ENCODE peak calls at places on chromosomes 3 and 15, in ten cellular contexts. One of them, this sample, is unnamed.

GRCh38 chr3:100810671-100811070 is 101.4 kb downstream of the TFG start:
- DNase-seq in effector memory CD8-positive, alpha-beta T cell: no peak
- DNase-seq in NCI-H774: no peak
- DNase-seq in endothelial cell: no peak
- DNase-seq in ELF-1: no peak
- DNase-seq in psoas muscle: no peak
- DNase-seq in mesendoderm: no peak
- DNase-seq in ELR: peak; percentile 77
- DNase-seq in GM03348: peak; percentile 34
- DNase-seq in stimulated activated CD4-positive, alpha-beta T cell treated with anti-CD3 and anti-CD28 coated beads, Interleukin-2, amount 100 ng/mL, for 24 hours: no peak
- DNase-seq in this sample: no peak

GRCh38 chr15:49827311-49827710 is 206.5 kb downstream of the DTWD1 start:
- DNase-seq in psoas muscle: no peak
- DNase-seq in ELF-1: no peak
- DNase-seq in ELR: no peak
- DNase-seq in NCI-H774: no peak
- DNase-seq in GM03348: no peak
- DNase-seq in mesendoderm: no peak
- DNase-seq in stimulated activated CD4-positive, alpha-beta T cell treated with anti-CD3 and anti-CD28 coated beads, Interleukin-2, amount 100 ng/mL, for 24 hours: no peak
- DNase-seq in effector memory CD8-positive, alpha-beta T cell: no peak
- DNase-seq in endothelial cell: no peak
- DNase-seq in this sample: peak; percentile 13

GRCh38 chr3:187918081-187918644 is 172.9 kb upstream of the BCL6 start:
- DNase-seq in effector memory CD8-positive, alpha-beta T cell: no peak
- DNase-seq in GM03348: no peak
- DNase-seq in ELF-1: no peak
- DNase-seq in stimulated activated CD4-positive, alpha-beta T cell treated with anti-CD3 and anti-CD28 coated beads, Interleukin-2, amount 100 ng/mL, for 24 hours: no peak
- DNase-seq in psoas muscle: no peak
- DNase-seq in mesendoderm: no peak
- DNase-seq in NCI-H774: no peak
- DNase-seq in ELR: no peak
- DNase-seq in endothelial cell: no peak
- DNase-seq in this sample: no peak

GRCh38 chr15:47293763-47294162 is 423.5 kb upstream of the SEMA6D start:
- DNase-seq in NCI-H774: no peak
- DNase-seq in stimulated activated CD4-positive, alpha-beta T cell treated with anti-CD3 and anti-CD28 coated beads, Interleukin-2, amount 100 ng/mL, for 24 hours: no peak
- DNase-seq in psoas muscle: peak; percentile 85
- DNase-seq in endothelial cell: no peak
- DNase-seq in effector memory CD8-positive, alpha-beta T cell: no peak
- DNase-seq in mesendoderm: no peak
- DNase-seq in ELR: no peak
- DNase-seq in ELF-1: no peak
- DNase-seq in GM03348: peak; percentile 31
- DNase-seq in this sample: peak; percentile 90

GRCh38 chr15:34808016-34808415 is 12.7 kb upstream of the ACTC1 start:
- DNase-seq in GM03348: peak; percentile 13
- DNase-seq in ELF-1: no peak
- DNase-seq in mesendoderm: no peak
- DNase-seq in psoas muscle: no peak
- DNase-seq in stimulated activated CD4-positive, alpha-beta T cell treated with anti-CD3 and anti-CD28 coated beads, Interleukin-2, amount 100 ng/mL, for 24 hours: no peak
- DNase-seq in NCI-H774: no peak
- DNase-seq in effector memory CD8-positive, alpha-beta T cell: no peak
- DNase-seq in ELR: peak; percentile 77
- DNase-seq in endothelial cell: no peak
- DNase-seq in this sample: no peak

GRCh38 chr3:71873093-71873611 is 88.2 kb upstream of the PROK2 start:
- DNase-seq in psoas muscle: no peak
- DNase-seq in mesendoderm: peak; percentile 85
- DNase-seq in GM03348: no peak
- DNase-seq in NCI-H774: no peak
- DNase-seq in effector memory CD8-positive, alpha-beta T cell: no peak
- DNase-seq in ELF-1: peak; percentile 86
- DNase-seq in stimulated activated CD4-positive, alpha-beta T cell treated with anti-CD3 and anti-CD28 coated beads, Interleukin-2, amount 100 ng/mL, for 24 hours: no peak
- DNase-seq in ELR: peak; percentile 4
- DNase-seq in endothelial cell: no peak
- DNase-seq in this sample: peak; percentile 57

GRCh38 chr3:128849776-128850542 is 29.5 kb upstream of the ACAD9 start:
- DNase-seq in NCI-H774: no peak
- DNase-seq in effector memory CD8-positive, alpha-beta T cell: no peak
- DNase-seq in stimulated activated CD4-positive, alpha-beta T cell treated with anti-CD3 and anti-CD28 coated beads, Interleukin-2, amount 100 ng/mL, for 24 hours: no peak
- DNase-seq in GM03348: peak; percentile 35
- DNase-seq in ELR: peak; percentile 45
- DNase-seq in endothelial cell: no peak
- DNase-seq in ELF-1: peak; percentile 50
- DNase-seq in mesendoderm: peak; percentile 42
- DNase-seq in psoas muscle: no peak
- DNase-seq in this sample: no peak

GRCh38 chr15:52136471-52136993 is 24.0 kb upstream of the BCL2L10 start:
- DNase-seq in effector memory CD8-positive, alpha-beta T cell: no peak
- DNase-seq in ELR: no peak
- DNase-seq in ELF-1: no peak
- DNase-seq in NCI-H774: no peak
- DNase-seq in GM03348: no peak
- DNase-seq in stimulated activated CD4-positive, alpha-beta T cell treated with anti-CD3 and anti-CD28 coated beads, Interleukin-2, amount 100 ng/mL, for 24 hours: no peak
- DNase-seq in psoas muscle: no peak
- DNase-seq in mesendoderm: no peak
- DNase-seq in endothelial cell: no peak
- DNase-seq in this sample: no peak

GRCh38 chr15:90149609-90150340 is 47.5 kb upstream of the IDH2 start:
- DNase-seq in NCI-H774: no peak
- DNase-seq in ELF-1: no peak
- DNase-seq in stimulated activated CD4-positive, alpha-beta T cell treated with anti-CD3 and anti-CD28 coated beads, Interleukin-2, amount 100 ng/mL, for 24 hours: no peak
- DNase-seq in GM03348: no peak
- DNase-seq in endothelial cell: no peak
- DNase-seq in ELR: no peak
- DNase-seq in psoas muscle: no peak
- DNase-seq in mesendoderm: no peak
- DNase-seq in effector memory CD8-positive, alpha-beta T cell: no peak
- DNase-seq in this sample: no peak

GRCh38 chr3:100354850-100355249 is 20.3 kb downstream of the NIT2 start:
- DNase-seq in psoas muscle: no peak
- DNase-seq in ELR: no peak
- DNase-seq in stimulated activated CD4-positive, alpha-beta T cell treated with anti-CD3 and anti-CD28 coated beads, Interleukin-2, amount 100 ng/mL, for 24 hours: no peak
- DNase-seq in ELF-1: no peak
- DNase-seq in endothelial cell: no peak
- DNase-seq in GM03348: no peak
- DNase-seq in effector memory CD8-positive, alpha-beta T cell: no peak
- DNase-seq in NCI-H774: no peak
- DNase-seq in mesendoderm: no peak
- DNase-seq in this sample: no peak

GRCh38 chr15:94584833-94585244 is 353.5 kb downstream of the MCTP2 start:
- DNase-seq in ELF-1: no peak
- DNase-seq in mesendoderm: no peak
- DNase-seq in effector memory CD8-positive, alpha-beta T cell: peak; percentile 10
- DNase-seq in endothelial cell: peak; percentile 63
- DNase-seq in NCI-H774: no peak
- DNase-seq in ELR: no peak
- DNase-seq in stimulated activated CD4-positive, alpha-beta T cell treated with anti-CD3 and anti-CD28 coated beads, Interleukin-2, amount 100 ng/mL, for 24 hours: peak; percentile 51
- DNase-seq in GM03348: no peak
- DNase-seq in psoas muscle: no peak
- DNase-seq in this sample: no peak

GRCh38 chr3:162643245-162643644 is 1146.6 kb downstream of the OTOL1 start:
- DNase-seq in psoas muscle: no peak
- DNase-seq in NCI-H774: no peak
- DNase-seq in ELF-1: no peak
- DNase-seq in ELR: no peak
- DNase-seq in stimulated activated CD4-positive, alpha-beta T cell treated with anti-CD3 and anti-CD28 coated beads, Interleukin-2, amount 100 ng/mL, for 24 hours: no peak
- DNase-seq in endothelial cell: no peak
- DNase-seq in GM03348: peak; percentile 3
- DNase-seq in mesendoderm: no peak
- DNase-seq in effector memory CD8-positive, alpha-beta T cell: no peak
- DNase-seq in this sample: no peak

GRCh38 chr15:59522988-59523461 is 85.0 kb downstream of the FAM81A start:
- DNase-seq in psoas muscle: no peak
- DNase-seq in ELF-1: no peak
- DNase-seq in NCI-H774: no peak
- DNase-seq in GM03348: no peak
- DNase-seq in endothelial cell: no peak
- DNase-seq in ELR: no peak
- DNase-seq in effector memory CD8-positive, alpha-beta T cell: peak; percentile 21
- DNase-seq in mesendoderm: peak; percentile 28
- DNase-seq in stimulated activated CD4-positive, alpha-beta T cell treated with anti-CD3 and anti-CD28 coated beads, Interleukin-2, amount 100 ng/mL, for 24 hours: no peak
- DNase-seq in this sample: peak; percentile 5

GRCh38 chr3:194905696-194906095 is 220.0 kb downstream of the FAM43A start:
- DNase-seq in ELF-1: no peak
- DNase-seq in NCI-H774: no peak
- DNase-seq in ELR: peak; percentile 44
- DNase-seq in mesendoderm: no peak
- DNase-seq in psoas muscle: no peak
- DNase-seq in GM03348: no peak
- DNase-seq in effector memory CD8-positive, alpha-beta T cell: no peak
- DNase-seq in stimulated activated CD4-positive, alpha-beta T cell treated with anti-CD3 and anti-CD28 coated beads, Interleukin-2, amount 100 ng/mL, for 24 hours: no peak
- DNase-seq in endothelial cell: no peak
- DNase-seq in this sample: no peak

GRCh38 chr15:78067328-78068241 is 9.9 kb downstream of the TBC1D2B start:
- DNase-seq in psoas muscle: no peak
- DNase-seq in endothelial cell: no peak
- DNase-seq in NCI-H774: no peak
- DNase-seq in ELR: no peak
- DNase-seq in ELF-1: peak; percentile 62
- DNase-seq in GM03348: no peak
- DNase-seq in effector memory CD8-positive, alpha-beta T cell: no peak
- DNase-seq in stimulated activated CD4-positive, alpha-beta T cell treated with anti-CD3 and anti-CD28 coated beads, Interleukin-2, amount 100 ng/mL, for 24 hours: no peak
- DNase-seq in mesendoderm: no peak
- DNase-seq in this sample: peak; percentile 53

GRCh38 chr15:94582368-94582767 is 351.0 kb downstream of the MCTP2 start:
- DNase-seq in stimulated activated CD4-positive, alpha-beta T cell treated with anti-CD3 and anti-CD28 coated beads, Interleukin-2, amount 100 ng/mL, for 24 hours: no peak
- DNase-seq in NCI-H774: peak; percentile 7
- DNase-seq in effector memory CD8-positive, alpha-beta T cell: no peak
- DNase-seq in ELF-1: peak; percentile 67
- DNase-seq in mesendoderm: peak; percentile 85
- DNase-seq in psoas muscle: no peak
- DNase-seq in GM03348: no peak
- DNase-seq in ELR: no peak
- DNase-seq in endothelial cell: peak; percentile 62
- DNase-seq in this sample: no peak

GRCh38 chr3:13140596-13140995 is 67.4 kb upstream of the IQSEC1 start:
- DNase-seq in mesendoderm: no peak
- DNase-seq in endothelial cell: no peak
- DNase-seq in effector memory CD8-positive, alpha-beta T cell: no peak
- DNase-seq in stimulated activated CD4-positive, alpha-beta T cell treated with anti-CD3 and anti-CD28 coated beads, Interleukin-2, amount 100 ng/mL, for 24 hours: no peak
- DNase-seq in ELF-1: no peak
- DNase-seq in GM03348: no peak
- DNase-seq in NCI-H774: no peak
- DNase-seq in ELR: no peak
- DNase-seq in psoas muscle: no peak
- DNase-seq in this sample: no peak

GRCh38 chr3:138034918-138035317 is 25.0 kb downstream of the CLDN18 start:
- DNase-seq in NCI-H774: no peak
- DNase-seq in effector memory CD8-positive, alpha-beta T cell: no peak
- DNase-seq in endothelial cell: no peak
- DNase-seq in stimulated activated CD4-positive, alpha-beta T cell treated with anti-CD3 and anti-CD28 coated beads, Interleukin-2, amount 100 ng/mL, for 24 hours: no peak
- DNase-seq in psoas muscle: no peak
- DNase-seq in GM03348: no peak
- DNase-seq in ELF-1: no peak
- DNase-seq in ELR: peak; percentile 6
- DNase-seq in mesendoderm: no peak
- DNase-seq in this sample: no peak

GRCh38 chr3:172034786-172035685 is 4.3 kb upstream of the FNDC3B start:
- DNase-seq in effector memory CD8-positive, alpha-beta T cell: peak; percentile 27
- DNase-seq in psoas muscle: no peak
- DNase-seq in endothelial cell: peak; percentile 31
- DNase-seq in mesendoderm: peak; percentile 81
- DNase-seq in stimulated activated CD4-positive, alpha-beta T cell treated with anti-CD3 and anti-CD28 coated beads, Interleukin-2, amount 100 ng/mL, for 24 hours: no peak
- DNase-seq in ELR: peak; percentile 44
- DNase-seq in GM03348: peak; percentile 53
- DNase-seq in NCI-H774: no peak
- DNase-seq in ELF-1: peak; percentile 52
- DNase-seq in this sample: no peak

GRCh38 chr3:11392689-11393114 is 120.5 kb downstream of the ATG7 start:
- DNase-seq in psoas muscle: no peak
- DNase-seq in GM03348: no peak
- DNase-seq in effector memory CD8-positive, alpha-beta T cell: no peak
- DNase-seq in ELF-1: no peak
- DNase-seq in NCI-H774: no peak
- DNase-seq in endothelial cell: no peak
- DNase-seq in ELR: no peak
- DNase-seq in stimulated activated CD4-positive, alpha-beta T cell treated with anti-CD3 and anti-CD28 coated beads, Interleukin-2, amount 100 ng/mL, for 24 hours: no peak
- DNase-seq in mesendoderm: no peak
- DNase-seq in this sample: no peak

GRCh38 chr15:44595656-44596510 is 58.9 kb downstream of the EIF3J start:
- DNase-seq in ELR: no peak
- DNase-seq in effector memory CD8-positive, alpha-beta T cell: no peak
- DNase-seq in endothelial cell: no peak
- DNase-seq in NCI-H774: no peak
- DNase-seq in stimulated activated CD4-positive, alpha-beta T cell treated with anti-CD3 and anti-CD28 coated beads, Interleukin-2, amount 100 ng/mL, for 24 hours: no peak
- DNase-seq in ELF-1: no peak
- DNase-seq in GM03348: no peak
- DNase-seq in psoas muscle: no peak
- DNase-seq in mesendoderm: no peak
- DNase-seq in this sample: peak; percentile 74

GRCh38 chr15:68681836-68682235 is 103.0 kb downstream of the CORO2B start:
- DNase-seq in ELR: no peak
- DNase-seq in stimulated activated CD4-positive, alpha-beta T cell treated with anti-CD3 and anti-CD28 coated beads, Interleukin-2, amount 100 ng/mL, for 24 hours: no peak
- DNase-seq in ELF-1: no peak
- DNase-seq in effector memory CD8-positive, alpha-beta T cell: no peak
- DNase-seq in endothelial cell: no peak
- DNase-seq in GM03348: no peak
- DNase-seq in NCI-H774: no peak
- DNase-seq in psoas muscle: no peak
- DNase-seq in mesendoderm: no peak
- DNase-seq in this sample: no peak

GRCh38 chr3:17302774-17303173 is 418.0 kb downstream of the PLCL2 start:
- DNase-seq in ELF-1: no peak
- DNase-seq in endothelial cell: no peak
- DNase-seq in ELR: peak; percentile 3
- DNase-seq in NCI-H774: no peak
- DNase-seq in effector memory CD8-positive, alpha-beta T cell: no peak
- DNase-seq in mesendoderm: no peak
- DNase-seq in stimulated activated CD4-positive, alpha-beta T cell treated with anti-CD3 and anti-CD28 coated beads, Interleukin-2, amount 100 ng/mL, for 24 hours: no peak
- DNase-seq in psoas muscle: no peak
- DNase-seq in GM03348: no peak
- DNase-seq in this sample: peak; percentile 14

GRCh38 chr15:70376031-70376928 is 278.6 kb upstream of the TLE3 start:
- DNase-seq in NCI-H774: no peak
- DNase-seq in ELF-1: peak; percentile 44
- DNase-seq in ELR: no peak
- DNase-seq in stimulated activated CD4-positive, alpha-beta T cell treated with anti-CD3 and anti-CD28 coated beads, Interleukin-2, amount 100 ng/mL, for 24 hours: no peak
- DNase-seq in effector memory CD8-positive, alpha-beta T cell: no peak
- DNase-seq in GM03348: no peak
- DNase-seq in endothelial cell: no peak
- DNase-seq in psoas muscle: no peak
- DNase-seq in mesendoderm: peak; percentile 62
- DNase-seq in this sample: no peak

GRCh38 chr15:48695088-48695834 is 49.8 kb upstream of the FBN1 start:
- DNase-seq in ELR: peak; percentile 92
- DNase-seq in GM03348: peak; percentile 71
- DNase-seq in ELF-1: no peak
- DNase-seq in psoas muscle: no peak
- DNase-seq in mesendoderm: no peak
- DNase-seq in NCI-H774: no peak
- DNase-seq in endothelial cell: no peak
- DNase-seq in effector memory CD8-positive, alpha-beta T cell: no peak
- DNase-seq in stimulated activated CD4-positive, alpha-beta T cell treated with anti-CD3 and anti-CD28 coated beads, Interleukin-2, amount 100 ng/mL, for 24 hours: no peak
- DNase-seq in this sample: no peak

GRCh38 chr3:45367451-45367850 is 20.9 kb upstream of the LARS2 start:
- DNase-seq in effector memory CD8-positive, alpha-beta T cell: no peak
- DNase-seq in stimulated activated CD4-positive, alpha-beta T cell treated with anti-CD3 and anti-CD28 coated beads, Interleukin-2, amount 100 ng/mL, for 24 hours: no peak
- DNase-seq in ELF-1: no peak
- DNase-seq in psoas muscle: no peak
- DNase-seq in mesendoderm: no peak
- DNase-seq in GM03348: peak; percentile 33
- DNase-seq in NCI-H774: no peak
- DNase-seq in endothelial cell: no peak
- DNase-seq in ELR: peak; percentile 73
- DNase-seq in this sample: no peak